ENCODE peak calls at places on chromosomes 16 and 17, in ten cellular contexts. One of them, this sample, is unnamed. For H3K4me1, the result is how much of the 10 kb centered on the place peaks cover.

GRCh38 chr17:42991471-42991870 is 6.7 kb upstream of the RPL27 start:
- DNase-seq in HCT116: no peak
- DNase-seq in Peyer's patch: no peak
- DNase-seq in suprapubic skin: no peak
- DNase-seq in adrenal gland: no peak
- DNase-seq in right lobe of liver: no peak
- DNase-seq in esophagus squamous epithelium: no peak
- DNase-seq in endothelial cell of umbilical vein: no peak
- DNase-seq in heart left ventricle: no peak
- DNase-seq in uterus: no peak
- DNase-seq in this sample: no peak

GRCh38 chr17:63492940-63493339 is 16.1 kb downstream of the ACE start:
- DNase-seq in HCT116: no peak
- DNase-seq in Peyer's patch: no peak
- DNase-seq in suprapubic skin: no peak
- DNase-seq in adrenal gland: no peak
- DNase-seq in right lobe of liver: no peak
- DNase-seq in esophagus squamous epithelium: no peak
- DNase-seq in endothelial cell of umbilical vein: no peak
- DNase-seq in heart left ventricle: no peak
- DNase-seq in uterus: no peak
- DNase-seq in this sample: no peak

GRCh38 chr17:57121308-57122042 is 36.4 kb downstream of the AKAP1 start:
- DNase-seq in HCT116: no peak
- DNase-seq in Peyer's patch: no peak
- DNase-seq in suprapubic skin: no peak
- DNase-seq in adrenal gland: peak
- DNase-seq in right lobe of liver: no peak
- DNase-seq in esophagus squamous epithelium: no peak
- DNase-seq in endothelial cell of umbilical vein: peak
- DNase-seq in heart left ventricle: peak
- DNase-seq in uterus: no peak
- DNase-seq in this sample: peak

GRCh38 chr17:80223142-80223815 is 3.1 kb downstream of the SLC26A11 start:
- DNase-seq in HCT116: no peak
- DNase-seq in Peyer's patch: no peak
- DNase-seq in suprapubic skin: no peak
- DNase-seq in adrenal gland: no peak
- DNase-seq in right lobe of liver: no peak
- DNase-seq in esophagus squamous epithelium: no peak
- DNase-seq in endothelial cell of umbilical vein: no peak
- DNase-seq in heart left ventricle: no peak
- DNase-seq in uterus: no peak
- DNase-seq in this sample: no peak

GRCh38 chr17:19401321-19402010 is 9.6 kb upstream of the RNF112 start:
- DNase-seq in HCT116: no peak
- DNase-seq in Peyer's patch: no peak
- DNase-seq in suprapubic skin: no peak
- DNase-seq in adrenal gland: no peak
- DNase-seq in right lobe of liver: no peak
- DNase-seq in esophagus squamous epithelium: no peak
- DNase-seq in endothelial cell of umbilical vein: no peak
- DNase-seq in heart left ventricle: peak
- DNase-seq in uterus: no peak
- DNase-seq in this sample: no peak

GRCh38 chr16:50653633-50654524 is 27.2 kb downstream of the SNX20 start:
- DNase-seq in HCT116: no peak
- DNase-seq in Peyer's patch: no peak
- DNase-seq in suprapubic skin: no peak
- DNase-seq in adrenal gland: no peak
- DNase-seq in right lobe of liver: no peak
- DNase-seq in esophagus squamous epithelium: no peak
- DNase-seq in endothelial cell of umbilical vein: no peak
- DNase-seq in heart left ventricle: no peak
- DNase-seq in uterus: no peak
- DNase-seq in this sample: no peak

GRCh38 chr17:4074831-4075495 is 67.9 kb downstream of the ZZEF1 start:
- DNase-seq in HCT116: peak
- DNase-seq in Peyer's patch: no peak
- DNase-seq in suprapubic skin: no peak
- DNase-seq in adrenal gland: no peak
- DNase-seq in right lobe of liver: no peak
- DNase-seq in esophagus squamous epithelium: no peak
- DNase-seq in endothelial cell of umbilical vein: peak
- DNase-seq in heart left ventricle: no peak
- DNase-seq in uterus: no peak
- DNase-seq in this sample: no peak

GRCh38 chr17:77352441-77352840 is 211.7 kb downstream of the SEC14L1 start:
- DNase-seq in HCT116: no peak
- DNase-seq in Peyer's patch: no peak
- DNase-seq in suprapubic skin: peak
- DNase-seq in adrenal gland: no peak
- DNase-seq in right lobe of liver: peak
- DNase-seq in esophagus squamous epithelium: no peak
- DNase-seq in endothelial cell of umbilical vein: no peak
- DNase-seq in heart left ventricle: no peak
- DNase-seq in uterus: peak
- DNase-seq in this sample: peak

GRCh38 chr16:69397821-69398521 is 12.2 kb upstream of the TERF2 start:
- DNase-seq in HCT116: peak
- DNase-seq in Peyer's patch: no peak
- DNase-seq in suprapubic skin: no peak
- DNase-seq in adrenal gland: peak
- DNase-seq in right lobe of liver: peak
- DNase-seq in esophagus squamous epithelium: no peak
- DNase-seq in endothelial cell of umbilical vein: peak
- DNase-seq in heart left ventricle: peak
- DNase-seq in uterus: peak
- DNase-seq in this sample: no peak

GRCh38 chr17:61309362-61309761 is 90.3 kb upstream of the TBX2 start:
- DNase-seq in HCT116: no peak
- DNase-seq in Peyer's patch: no peak
- DNase-seq in suprapubic skin: no peak
- DNase-seq in adrenal gland: no peak
- DNase-seq in right lobe of liver: no peak
- DNase-seq in esophagus squamous epithelium: no peak
- DNase-seq in endothelial cell of umbilical vein: no peak
- DNase-seq in heart left ventricle: no peak
- DNase-seq in uterus: no peak
- DNase-seq in this sample: no peak

GRCh38 chr17:61309857-61310256 is 89.8 kb upstream of the TBX2 start:
- DNase-seq in HCT116: no peak
- DNase-seq in Peyer's patch: no peak
- DNase-seq in suprapubic skin: no peak
- DNase-seq in adrenal gland: no peak
- DNase-seq in right lobe of liver: no peak
- DNase-seq in esophagus squamous epithelium: no peak
- DNase-seq in endothelial cell of umbilical vein: no peak
- DNase-seq in heart left ventricle: no peak
- DNase-seq in uterus: no peak
- DNase-seq in this sample: no peak

GRCh38 chr17:61306003-61306402 is 93.6 kb upstream of the TBX2 start:
- DNase-seq in HCT116: no peak
- DNase-seq in Peyer's patch: no peak
- DNase-seq in suprapubic skin: no peak
- DNase-seq in adrenal gland: no peak
- DNase-seq in right lobe of liver: no peak
- DNase-seq in esophagus squamous epithelium: no peak
- DNase-seq in endothelial cell of umbilical vein: no peak
- DNase-seq in heart left ventricle: no peak
- DNase-seq in uterus: no peak
- DNase-seq in this sample: no peak

GRCh38 chr17:61310611-61311010 is 89.0 kb upstream of the TBX2 start:
- DNase-seq in HCT116: no peak
- DNase-seq in Peyer's patch: no peak
- DNase-seq in suprapubic skin: no peak
- DNase-seq in adrenal gland: no peak
- DNase-seq in right lobe of liver: no peak
- DNase-seq in esophagus squamous epithelium: no peak
- DNase-seq in endothelial cell of umbilical vein: no peak
- DNase-seq in heart left ventricle: no peak
- DNase-seq in uterus: no peak
- DNase-seq in this sample: no peak

GRCh38 chr17:61307905-61308886 is 91.4 kb upstream of the TBX2 start:
- DNase-seq in HCT116: no peak
- DNase-seq in Peyer's patch: no peak
- DNase-seq in suprapubic skin: no peak
- DNase-seq in adrenal gland: peak
- DNase-seq in right lobe of liver: no peak
- DNase-seq in esophagus squamous epithelium: no peak
- DNase-seq in endothelial cell of umbilical vein: no peak
- DNase-seq in heart left ventricle: no peak
- DNase-seq in uterus: peak
- DNase-seq in this sample: no peak
- H3K4me1 ChIP-seq in HCT116: under half
- H3K4me1 ChIP-seq in Peyer's patch: under half
- H3K4me1 ChIP-seq in suprapubic skin: under half
- H3K4me1 ChIP-seq in adrenal gland: under half
- H3K4me1 ChIP-seq in right lobe of liver: under half
- H3K4me1 ChIP-seq in esophagus squamous epithelium: under half
- H3K4me1 ChIP-seq in endothelial cell of umbilical vein: under half
- H3K4me1 ChIP-seq in heart left ventricle: under half
- H3K4me1 ChIP-seq in uterus: under half
- H3K4me1 ChIP-seq in this sample: under half

GRCh38 chr16:23967018-23967417 is 131.2 kb downstream of the PRKCB start:
- DNase-seq in HCT116: no peak
- DNase-seq in Peyer's patch: no peak
- DNase-seq in suprapubic skin: no peak
- DNase-seq in adrenal gland: no peak
- DNase-seq in right lobe of liver: no peak
- DNase-seq in esophagus squamous epithelium: no peak
- DNase-seq in endothelial cell of umbilical vein: no peak
- DNase-seq in heart left ventricle: no peak
- DNase-seq in uterus: no peak
- DNase-seq in this sample: no peak
- TF ChIP-seq CTCF in HCT116: no peak
- TF ChIP-seq CTCF in Peyer's patch: no peak
- TF ChIP-seq CTCF in suprapubic skin: no peak
- TF ChIP-seq CTCF in adrenal gland: no peak
- TF ChIP-seq CTCF in right lobe of liver: no peak
- TF ChIP-seq CTCF in esophagus squamous epithelium: no peak
- TF ChIP-seq CTCF in endothelial cell of umbilical vein: no peak
- TF ChIP-seq CTCF in heart left ventricle: no peak
- TF ChIP-seq CTCF in uterus: no peak
- TF ChIP-seq CTCF in this sample: no peak

DNA sequence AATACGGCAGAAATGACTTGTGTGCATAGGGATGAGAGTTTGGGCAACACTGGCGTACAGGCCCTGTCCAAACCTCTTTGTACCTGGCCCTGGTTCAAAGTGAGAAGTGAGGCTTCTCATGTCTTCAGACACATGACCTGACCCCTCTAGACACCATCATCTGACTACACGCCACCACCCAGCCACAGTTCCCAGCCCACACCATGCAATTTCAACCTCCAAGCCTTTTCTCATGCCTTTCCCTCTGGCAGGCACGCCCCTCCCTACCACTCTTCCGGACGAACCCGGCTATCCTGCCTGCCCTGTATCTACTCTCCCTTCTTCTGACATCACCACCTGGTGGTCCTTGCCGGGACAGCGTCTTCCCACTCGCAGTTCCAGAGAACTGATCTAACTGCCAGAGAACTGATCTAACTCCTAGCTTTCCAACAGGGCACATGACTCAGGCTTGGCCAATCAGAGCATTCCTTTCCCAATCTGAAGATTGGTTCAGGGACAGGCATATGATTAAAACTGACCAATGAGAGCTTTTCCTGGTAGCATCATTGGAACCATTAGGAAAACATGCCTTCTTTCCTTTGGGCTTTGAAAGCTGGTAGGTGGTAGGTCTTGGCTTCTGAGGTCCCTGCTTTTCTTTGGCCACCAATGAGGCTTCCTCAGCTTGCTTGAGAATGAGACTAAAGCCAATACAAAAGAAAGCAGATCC is 27.0 kb upstream of the IL21R start:
- DNase-seq in HCT116: peak
- DNase-seq in Peyer's patch: peak
- DNase-seq in suprapubic skin: peak
- DNase-seq in adrenal gland: peak
- DNase-seq in right lobe of liver: no peak
- DNase-seq in esophagus squamous epithelium: no peak
- DNase-seq in endothelial cell of umbilical vein: peak
- DNase-seq in heart left ventricle: peak
- DNase-seq in uterus: peak
- DNase-seq in this sample: peak
- TF ChIP-seq POLR2A in HCT116: peak
- TF ChIP-seq POLR2A in Peyer's patch: no peak
- TF ChIP-seq POLR2A in suprapubic skin: no peak
- TF ChIP-seq POLR2A in adrenal gland: no peak
- TF ChIP-seq POLR2A in right lobe of liver: no peak
- TF ChIP-seq POLR2A in esophagus squamous epithelium: peak
- TF ChIP-seq POLR2A in endothelial cell of umbilical vein: no peak
- TF ChIP-seq POLR2A in heart left ventricle: no peak
- TF ChIP-seq POLR2A in uterus: no peak
- TF ChIP-seq POLR2A in this sample: no peak

DNA sequence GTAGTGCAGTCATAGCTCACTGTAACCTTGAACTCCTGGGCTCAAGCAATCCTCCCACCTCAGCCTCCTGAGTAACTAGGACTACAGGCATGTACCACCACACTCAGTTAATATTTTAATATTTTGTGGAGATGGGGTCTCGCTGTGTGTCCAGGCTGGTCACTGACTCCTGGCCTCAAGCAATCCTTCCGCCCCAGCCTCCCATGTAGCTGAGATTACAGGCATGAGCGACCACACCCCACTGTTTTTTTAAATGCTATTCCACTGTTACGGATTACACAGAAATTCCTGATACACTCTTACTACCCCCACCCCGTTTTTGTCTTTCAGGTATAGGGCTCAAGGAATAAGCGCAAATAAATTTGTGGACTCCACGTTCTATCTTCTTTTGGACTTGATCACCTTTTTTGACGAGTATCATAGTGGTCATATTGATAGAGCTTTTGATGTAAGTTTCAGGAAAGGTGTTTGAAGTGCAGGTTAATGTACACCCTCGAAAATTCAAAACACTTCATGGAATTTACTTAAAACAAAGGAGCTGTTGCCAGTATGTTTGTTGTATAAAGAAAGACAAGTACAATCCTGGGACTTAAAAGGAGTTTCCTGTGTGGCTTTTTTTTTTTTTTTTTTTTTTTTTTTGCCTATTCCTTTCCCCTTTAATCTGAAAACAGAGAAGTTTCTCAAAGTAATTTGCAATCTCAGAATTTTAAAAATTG is 26.2 kb upstream of the SLC12A3 start:
- DNase-seq in HCT116: no peak
- DNase-seq in Peyer's patch: no peak
- DNase-seq in suprapubic skin: no peak
- DNase-seq in adrenal gland: no peak
- DNase-seq in right lobe of liver: no peak
- DNase-seq in esophagus squamous epithelium: no peak
- DNase-seq in endothelial cell of umbilical vein: no peak
- DNase-seq in heart left ventricle: no peak
- DNase-seq in uterus: no peak
- DNase-seq in this sample: no peak
- H3K4me1 ChIP-seq in HCT116: under half
- H3K4me1 ChIP-seq in Peyer's patch: under half
- H3K4me1 ChIP-seq in suprapubic skin: under half
- H3K4me1 ChIP-seq in adrenal gland: under half
- H3K4me1 ChIP-seq in right lobe of liver: under half
- H3K4me1 ChIP-seq in esophagus squamous epithelium: under half
- H3K4me1 ChIP-seq in endothelial cell of umbilical vein: under half
- H3K4me1 ChIP-seq in heart left ventricle: under half
- H3K4me1 ChIP-seq in uterus: under half
- H3K4me1 ChIP-seq in this sample: under half